ENCODE peak calls at places on chromosome 10, in five cellular contexts. V, S, N, K and E are unnamed samples.
A peak's percentile ranks its signal among the peaks of the same experiment; 100 is the strongest.

GRCh38 chr10:66799474-66799873 is 126.4 kb upstream of the LRRTM3 start:
- DNase-seq in K (no peak), N (no peak), V (no peak), S (no peak), E (no peak)

GRCh38 chr10:69800109-69800508 is 1.6 kb upstream of the COL13A1 start:
- DNase-seq in V (peak; percentile 54), S (peak; percentile 84), K (no peak), N (peak; percentile 75), E (peak; percentile 89)

GRCh38 chr10:35335718-35336083 is 608 bp upstream of the CCNY start:
- DNase-seq in V (no peak), S (peak; percentile 42), N (no peak), K (no peak), E (peak; percentile 66)

GRCh38 chr10:3139135-3139910 is 33.3 kb downstream of the PITRM1 start:
- DNase-seq in K (no peak), S (no peak), N (no peak), V (no peak), E (no peak)

GRCh38 chr10:58177362-58177947 is 90.2 kb downstream of the IPMK start:
- DNase-seq in K (no peak), V (no peak), S (no peak), N (peak; percentile 47), E (no peak)

GRCh38 chr10:108894402-108895301 is 1028.7 kb downstream of the XPNPEP1 start:
- DNase-seq in N (no peak), K (no peak), S (no peak), V (no peak), E (no peak)

GRCh38 chr10:73865459-73866442 is 8.6 kb downstream of the CAMK2G start:
- DNase-seq in S (no peak), N (no peak), V (peak; percentile 55), K (no peak), E (no peak)

GRCh38 chr10:96130326-96130758 is 245 bp downstream of the ZNF518A start:
- DNase-seq in S (peak; percentile 89), K (peak; percentile 73), N (peak; percentile 72), V (peak; percentile 66), E (peak; percentile 93)

GRCh38 chr10:26479766-26480492 is 41.8 kb downstream of the APBB1IP start:
- DNase-seq in V (no peak), S (no peak), N (no peak), K (no peak), E (no peak)

DNA sequence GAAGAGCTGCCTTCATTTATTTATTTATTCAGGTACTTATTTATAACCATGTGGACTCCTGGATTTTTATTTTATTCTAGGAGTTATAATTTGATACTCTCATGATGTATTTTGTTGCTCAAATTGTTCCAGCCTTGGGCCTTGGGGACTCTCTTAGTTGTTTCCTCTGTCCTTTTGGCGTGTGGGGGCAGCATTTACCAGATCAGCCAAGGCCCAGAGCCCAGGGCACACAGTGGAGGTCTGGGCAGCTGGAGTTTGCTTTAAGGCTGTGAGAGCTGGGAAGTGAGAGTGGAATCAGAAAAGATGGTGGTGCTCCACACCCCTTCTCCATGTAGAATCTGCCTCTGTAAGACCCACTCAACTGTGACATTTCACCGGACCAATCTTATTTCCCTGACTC is 398.9 kb downstream of the RPS24 start:
- DNase-seq in K (no peak), S (peak; percentile 32), N (no peak), V (no peak), E (peak; percentile 53)
- TF ChIP-seq CTCF in K (no peak), S (no peak), N (peak; percentile 30), V (no peak), E (peak; percentile 48)

DNA sequence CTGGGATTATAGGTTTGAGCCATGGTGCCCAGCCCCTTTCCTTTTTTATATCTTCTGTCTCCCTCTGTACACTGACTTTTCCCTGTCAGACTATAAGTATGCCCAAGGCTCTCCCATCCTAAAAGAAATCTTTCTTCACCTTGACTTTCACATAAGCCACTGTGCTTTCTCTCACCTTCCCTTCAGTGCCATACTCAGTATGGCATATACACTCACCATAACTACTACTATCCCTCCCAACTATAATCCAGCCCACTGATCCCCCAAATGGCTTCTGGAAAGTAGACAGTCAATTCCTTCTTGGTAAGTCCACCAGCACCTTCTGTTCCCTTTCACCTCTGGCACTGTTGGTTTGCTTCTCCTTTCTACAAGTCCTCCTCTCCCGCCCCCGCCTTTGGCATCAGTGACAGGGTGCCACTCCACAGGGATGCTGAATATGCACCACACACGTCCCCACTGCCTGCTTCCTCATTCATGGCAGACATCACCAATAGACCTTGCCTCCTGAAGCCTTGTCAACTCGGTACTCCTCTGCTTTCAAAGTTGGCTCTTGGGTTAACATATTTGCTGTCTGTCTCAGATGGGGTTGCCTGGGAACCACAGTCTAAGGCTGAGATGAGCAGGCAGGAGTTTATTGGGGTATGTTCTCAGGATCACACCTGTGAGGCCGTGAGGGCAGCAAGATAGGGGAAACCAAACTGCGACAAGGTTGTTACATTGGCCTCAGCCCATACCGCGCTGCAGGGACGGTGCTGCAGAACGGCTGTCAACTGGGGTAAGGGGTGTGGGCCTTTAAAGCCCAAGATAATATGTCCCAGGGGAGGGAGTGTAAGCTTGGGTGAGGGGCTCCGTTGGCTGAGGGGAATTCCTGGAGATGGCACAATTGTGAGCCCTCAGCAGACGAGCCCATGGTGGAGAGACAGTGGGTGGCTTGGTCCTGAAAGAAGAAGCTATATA is 7.2 kb upstream of the PSAP start:
- DNase-seq in N (no peak), V (peak; percentile 73), S (no peak), K (peak; percentile 56), E (no peak)
- H3K36me3 ChIP-seq in N (no peaks in the 10 kb centered on the region), V (no peaks in the 10 kb centered on the region), S (no peaks in the 10 kb centered on the region), K (no peaks in the 10 kb centered on the region), E (no peaks in the 10 kb centered on the region)

DNA sequence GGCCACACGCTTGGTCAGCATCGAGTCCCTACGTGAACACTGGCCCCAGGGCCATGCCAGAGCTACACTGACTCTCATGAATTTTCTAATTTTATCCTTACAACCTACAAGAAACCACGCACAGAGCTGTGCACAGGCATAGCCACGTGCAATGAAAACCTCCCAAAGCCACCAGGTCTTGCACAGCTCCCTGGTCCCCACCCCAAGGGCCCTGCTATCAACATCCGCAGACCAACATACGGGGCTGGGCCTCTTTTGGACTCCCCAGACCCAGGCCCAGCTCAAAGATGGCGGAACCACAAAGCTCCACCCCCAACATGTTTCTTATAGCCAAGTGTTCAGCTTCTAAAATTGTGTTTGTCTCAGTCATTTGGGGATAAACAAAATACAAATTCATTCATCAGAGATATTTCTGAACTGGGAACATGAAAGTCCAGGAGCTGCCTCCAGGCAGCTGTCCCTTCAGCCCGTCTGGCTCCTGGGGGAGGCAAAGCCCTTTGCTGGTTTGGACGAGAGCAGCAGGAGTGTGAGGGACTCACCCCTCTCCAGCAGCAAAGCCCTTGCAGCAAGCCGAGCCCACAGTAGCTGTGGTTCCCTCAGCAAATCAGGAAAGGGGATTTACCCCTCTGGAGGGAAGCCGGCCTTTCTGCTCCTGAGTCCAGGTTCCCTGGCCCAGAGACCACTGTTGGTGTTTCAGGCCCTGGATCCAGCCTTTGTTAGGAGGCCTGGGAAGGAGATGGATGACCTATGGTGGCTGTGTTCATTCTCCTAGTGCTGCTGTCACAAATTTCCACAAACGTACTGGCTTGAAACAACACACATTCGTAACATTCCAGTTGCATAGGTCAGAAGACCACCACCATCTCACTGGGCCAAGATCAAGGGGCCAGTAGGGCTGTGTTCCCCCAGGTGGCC is 75.1 kb downstream of the OAT start:
- DNase-seq in K (no peak), S (no peak), V (no peak), N (no peak), E (peak; percentile 26)
- H3K4me3 ChIP-seq in K (no peak overlapping the region), S (no peak overlapping the region), V (no peak overlapping the region), N (no peak overlapping the region), E (no peak overlapping the region)

GRCh38 chr10:92829042-92829785 is 19.1 kb upstream of the EXOC6 start:
- DNase-seq in S (peak; percentile 20), V (no peak), N (no peak), K (no peak), E (peak; percentile 68)
- TF ChIP-seq CTCF in S (no peak), V (no peak), N (no peak), K (no peak), E (no peak)

DNA sequence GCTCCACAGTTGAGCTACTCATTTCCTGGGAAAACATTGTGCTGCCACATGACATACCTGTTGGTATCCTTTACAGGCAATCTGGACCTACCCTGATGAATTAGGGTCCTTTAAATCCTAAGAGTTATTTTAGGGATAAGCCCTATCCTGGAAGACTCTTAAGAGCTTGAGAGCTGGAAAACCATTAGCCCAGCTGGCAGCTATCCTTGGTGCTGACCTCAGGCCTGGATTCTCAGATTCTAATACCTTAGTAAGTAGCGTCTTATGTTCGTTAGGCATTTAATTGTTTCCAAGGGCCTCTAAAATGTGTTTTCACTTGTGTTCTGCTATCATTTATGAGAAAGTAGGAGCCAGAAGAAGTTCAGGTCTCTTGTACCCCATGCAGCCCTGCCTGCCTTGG is 93.0 kb upstream of the SORCS3 start:
- DNase-seq in K (no peak), V (no peak), N (peak; percentile 16), S (peak; percentile 71), E (peak; percentile 81)
- H3K36me3 ChIP-seq in K (no peaks in the 10 kb centered on the region), V (no peaks in the 10 kb centered on the region), N (no peaks in the 10 kb centered on the region), S (no peaks in the 10 kb centered on the region), E (no peaks in the 10 kb centered on the region)

GRCh38 chr10:104123397-104123796 is 1.4 kb downstream of the SFR1 start:
- DNase-seq in V (no peak), S (no peak), K (no peak), N (peak; percentile 30), E (no peak)
- H3K4me3 ChIP-seq in V (no peak overlapping the region), S (peak overlapping the region; percentile 70), K (no peak overlapping the region), N (no peak overlapping the region), E (no peak overlapping the region)

DNA sequence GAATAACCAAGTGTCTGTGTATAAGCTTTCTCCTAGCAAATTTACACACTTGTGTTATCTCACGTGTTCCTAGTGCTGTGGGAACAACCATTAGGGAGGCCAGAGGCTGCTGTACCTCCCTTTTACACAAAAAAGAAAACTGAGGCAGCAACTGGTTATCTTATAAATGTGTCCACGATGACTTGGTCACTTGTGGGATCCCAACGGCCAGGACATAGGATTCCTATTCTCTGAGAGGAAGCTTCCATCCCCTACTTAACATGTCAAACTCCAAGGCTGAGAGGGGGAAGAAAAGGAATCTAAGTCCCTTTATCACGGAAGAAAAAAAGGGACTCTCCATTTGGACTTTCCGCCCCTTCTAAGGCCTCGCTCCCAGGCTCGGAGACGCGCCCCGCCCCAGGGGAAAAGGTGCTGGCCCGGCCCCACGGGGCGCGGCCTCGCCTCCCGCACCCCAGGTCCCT is 430 bp downstream of the ZNF438 start:
- DNase-seq in S (no peak), N (no peak), K (no peak), V (no peak), E (no peak)
- TF ChIP-seq CTCF in S (no peak), N (no peak), K (no peak), V (no peak), E (no peak)

DNA sequence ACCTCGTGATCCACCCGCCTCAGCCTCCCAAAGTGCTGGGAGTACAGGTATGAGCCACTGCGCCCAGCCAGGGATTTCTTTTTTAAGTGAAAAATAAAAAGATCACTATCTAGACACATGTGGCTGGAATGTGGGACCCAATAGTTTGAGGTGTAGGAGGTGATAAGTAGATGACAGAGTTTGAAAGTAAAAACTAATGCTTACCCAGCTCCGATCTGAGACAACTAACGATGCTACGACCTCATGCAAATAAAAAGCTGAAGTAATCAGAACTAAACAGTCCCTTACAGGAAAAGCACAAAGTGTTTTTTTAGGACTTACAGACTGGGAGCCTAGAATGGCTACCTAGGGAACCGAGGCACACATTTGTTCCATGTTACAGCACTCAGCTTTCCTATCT is 23.0 kb downstream of the PCGF6 start:
- DNase-seq in S (no peak), V (no peak), K (no peak), N (no peak), E (no peak)
- H3K36me3 ChIP-seq in S (peaks cover 9% of the 10 kb centered on the region), V (peaks cover 4% of the 10 kb centered on the region), K (peaks cover 88% of the 10 kb centered on the region), N (peaks cover 27% of the 10 kb centered on the region), E (peaks cover 60% of the 10 kb centered on the region)

DNA sequence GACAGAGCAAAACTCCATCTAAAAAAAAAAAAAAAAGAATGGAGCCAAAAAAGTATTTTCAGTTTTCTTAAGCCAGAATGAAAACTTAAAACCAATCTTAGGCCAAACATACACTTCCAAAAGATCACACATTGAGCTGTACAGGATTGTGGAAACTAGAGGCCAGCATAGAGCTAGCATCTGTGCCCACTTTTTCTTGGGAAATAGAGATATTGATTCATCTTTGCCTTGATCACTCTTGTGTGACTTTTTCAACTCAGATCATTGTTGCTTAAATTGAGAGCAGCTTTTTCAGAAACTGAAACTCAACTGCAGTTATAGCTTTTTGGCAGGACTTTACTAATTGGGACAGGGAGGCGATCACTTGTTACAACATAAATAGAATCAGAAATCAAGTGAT is 132.2 kb downstream of the PRKG1 start:
- DNase-seq in V (no peak), S (no peak), K (no peak), N (no peak), E (no peak)
- H3K4me3 ChIP-seq in V (no peak overlapping the region), S (no peak overlapping the region), K (no peak overlapping the region), N (no peak overlapping the region), E (no peak overlapping the region)